ENCODE peak calls at places on chromosomes 1 and 21, in four cellular contexts. One of them, this sample, is unnamed.

GRCh38 chr1:64343105-64343960 is 126.6 kb upstream of the CACHD1 start:
- DNase-seq in breast epithelium: peak; percentile 90
- DNase-seq in CD4-positive, alpha-beta T cell: no peak
- DNase-seq in MM.1S: no peak
- DNase-seq in this sample: no peak

GRCh38 chr1:155978325-155978972 is at the start of gene ARHGEF2:
- DNase-seq in breast epithelium: peak; percentile 68
- DNase-seq in CD4-positive, alpha-beta T cell: peak; percentile 75
- DNase-seq in MM.1S: peak; percentile 94
- DNase-seq in this sample: peak; percentile 79

GRCh38 chr1:218156602-218157001 is 128.5 kb upstream of the RRP15 start:
- DNase-seq in breast epithelium: no peak
- DNase-seq in CD4-positive, alpha-beta T cell: no peak
- DNase-seq in MM.1S: no peak
- DNase-seq in this sample: no peak

GRCh38 chr1:205543351-205544305 is 39.2 kb downstream of the CDK18 start:
- DNase-seq in breast epithelium: peak; percentile 81
- DNase-seq in CD4-positive, alpha-beta T cell: no peak
- DNase-seq in MM.1S: no peak
- DNase-seq in this sample: no peak

GRCh38 chr1:11499825-11500331 is 20.9 kb downstream of the DISP3 start:
- DNase-seq in breast epithelium: peak; percentile 37
- DNase-seq in CD4-positive, alpha-beta T cell: no peak
- DNase-seq in MM.1S: no peak
- DNase-seq in this sample: no peak

GRCh38 chr1:64062941-64063581 is 140.4 kb upstream of the UBE2U start:
- DNase-seq in breast epithelium: no peak
- DNase-seq in CD4-positive, alpha-beta T cell: no peak
- DNase-seq in MM.1S: no peak
- DNase-seq in this sample: no peak

GRCh38 chr1:102942324-102942723 is 166.0 kb downstream of the COL11A1 start:
- DNase-seq in breast epithelium: no peak
- DNase-seq in CD4-positive, alpha-beta T cell: no peak
- DNase-seq in MM.1S: no peak
- DNase-seq in this sample: no peak

GRCh38 chr1:180163044-180163443 is 8.4 kb downstream of the QSOX1 start:
- DNase-seq in breast epithelium: no peak
- DNase-seq in CD4-positive, alpha-beta T cell: no peak
- DNase-seq in MM.1S: no peak
- DNase-seq in this sample: no peak

GRCh38 chr1:241156231-241156965 is 200.6 kb downstream of the RGS7 start:
- DNase-seq in breast epithelium: no peak
- DNase-seq in CD4-positive, alpha-beta T cell: no peak
- DNase-seq in MM.1S: no peak
- DNase-seq in this sample: peak; percentile 74

GRCh38 chr1:2307943-2308342 is 79.8 kb downstream of the SKI start:
- DNase-seq in breast epithelium: no peak
- DNase-seq in CD4-positive, alpha-beta T cell: no peak
- DNase-seq in MM.1S: no peak
- DNase-seq in this sample: no peak

GRCh38 chr1:56584910-56585528 is 5.7 kb upstream of the PLPP3 start:
- DNase-seq in breast epithelium: no peak
- DNase-seq in CD4-positive, alpha-beta T cell: no peak
- DNase-seq in MM.1S: peak; percentile 50
- DNase-seq in this sample: no peak

GRCh38 chr1:9121891-9122409 is 7.0 kb downstream of the GPR157 start:
- DNase-seq in breast epithelium: no peak
- DNase-seq in CD4-positive, alpha-beta T cell: peak; percentile 29
- DNase-seq in MM.1S: no peak
- DNase-seq in this sample: no peak

GRCh38 chr1:36166938-36167910 is 11.3 kb downstream of the MAP7D1 start:
- DNase-seq in breast epithelium: no peak
- DNase-seq in CD4-positive, alpha-beta T cell: no peak
- DNase-seq in MM.1S: no peak
- DNase-seq in this sample: no peak

GRCh38 chr1:39453603-39454002 is 37.8 kb upstream of the BMP8A start:
- DNase-seq in breast epithelium: no peak
- DNase-seq in CD4-positive, alpha-beta T cell: no peak
- DNase-seq in MM.1S: no peak
- DNase-seq in this sample: no peak

GRCh38 chr1:199698222-199698621 is 329.3 kb upstream of the NR5A2 start:
- DNase-seq in breast epithelium: no peak
- DNase-seq in CD4-positive, alpha-beta T cell: no peak
- DNase-seq in MM.1S: no peak
- DNase-seq in this sample: no peak

GRCh38 chr1:98898901-98899300 is 105.8 kb downstream of the PLPPR5 start:
- DNase-seq in breast epithelium: no peak
- DNase-seq in CD4-positive, alpha-beta T cell: no peak
- DNase-seq in MM.1S: peak; percentile 8
- DNase-seq in this sample: no peak

GRCh38 chr1:201264072-201264471 is 19.2 kb upstream of the PKP1 start:
- DNase-seq in breast epithelium: no peak
- DNase-seq in CD4-positive, alpha-beta T cell: no peak
- DNase-seq in MM.1S: no peak
- DNase-seq in this sample: no peak

GRCh38 chr1:59015708-59016107 is 231.9 kb upstream of the JUN start:
- DNase-seq in breast epithelium: no peak
- DNase-seq in CD4-positive, alpha-beta T cell: no peak
- DNase-seq in MM.1S: no peak
- DNase-seq in this sample: no peak

GRCh38 chr1:181139631-181140051 is 51.1 kb downstream of the IER5 start:
- DNase-seq in breast epithelium: no peak
- DNase-seq in CD4-positive, alpha-beta T cell: no peak
- DNase-seq in MM.1S: no peak
- DNase-seq in this sample: no peak

GRCh38 chr1:117096871-117097842 is 24.4 kb downstream of the TRIM45 start:
- DNase-seq in breast epithelium: no peak
- DNase-seq in CD4-positive, alpha-beta T cell: no peak
- DNase-seq in MM.1S: no peak
- DNase-seq in this sample: no peak

GRCh38 chr1:160369087-160369486 is 2.2 kb downstream of the NHLH1 start:
- DNase-seq in breast epithelium: no peak
- DNase-seq in CD4-positive, alpha-beta T cell: no peak
- DNase-seq in MM.1S: no peak
- DNase-seq in this sample: no peak

GRCh38 chr21:18049461-18049860 is 195.2 kb upstream of the CHODL start:
- DNase-seq in breast epithelium: no peak
- DNase-seq in CD4-positive, alpha-beta T cell: no peak
- DNase-seq in MM.1S: no peak
- DNase-seq in this sample: no peak

GRCh38 chr1:214842856-214843255 is 239.7 kb upstream of the KCNK2 start:
- DNase-seq in breast epithelium: no peak
- DNase-seq in CD4-positive, alpha-beta T cell: no peak
- DNase-seq in MM.1S: no peak
- DNase-seq in this sample: no peak

GRCh38 chr1:198088360-198089071 is 68.3 kb upstream of the NEK7 start:
- DNase-seq in breast epithelium: no peak
- DNase-seq in CD4-positive, alpha-beta T cell: no peak
- DNase-seq in MM.1S: peak; percentile 65
- DNase-seq in this sample: no peak

GRCh38 chr1:21293537-21294265 is 3.4 kb upstream of the ECE1 start:
- DNase-seq in breast epithelium: no peak
- DNase-seq in CD4-positive, alpha-beta T cell: peak; percentile 62
- DNase-seq in MM.1S: peak; percentile 85
- DNase-seq in this sample: no peak

GRCh38 chr1:66415326-66415725 is 118.6 kb upstream of the SGIP1 start:
- DNase-seq in breast epithelium: no peak
- DNase-seq in CD4-positive, alpha-beta T cell: no peak
- DNase-seq in MM.1S: no peak
- DNase-seq in this sample: no peak

GRCh38 chr1:154751690-154752089 is 118.4 kb downstream of the KCNN3 start:
- DNase-seq in breast epithelium: no peak
- DNase-seq in CD4-positive, alpha-beta T cell: no peak
- DNase-seq in MM.1S: no peak
- DNase-seq in this sample: no peak
- H3K27ac ChIP-seq in breast epithelium: no peak overlapping the region
- H3K27ac ChIP-seq in CD4-positive, alpha-beta T cell: no peak overlapping the region
- H3K27ac ChIP-seq in MM.1S: no peak overlapping the region
- H3K27ac ChIP-seq in this sample: no peak overlapping the region

DNA sequence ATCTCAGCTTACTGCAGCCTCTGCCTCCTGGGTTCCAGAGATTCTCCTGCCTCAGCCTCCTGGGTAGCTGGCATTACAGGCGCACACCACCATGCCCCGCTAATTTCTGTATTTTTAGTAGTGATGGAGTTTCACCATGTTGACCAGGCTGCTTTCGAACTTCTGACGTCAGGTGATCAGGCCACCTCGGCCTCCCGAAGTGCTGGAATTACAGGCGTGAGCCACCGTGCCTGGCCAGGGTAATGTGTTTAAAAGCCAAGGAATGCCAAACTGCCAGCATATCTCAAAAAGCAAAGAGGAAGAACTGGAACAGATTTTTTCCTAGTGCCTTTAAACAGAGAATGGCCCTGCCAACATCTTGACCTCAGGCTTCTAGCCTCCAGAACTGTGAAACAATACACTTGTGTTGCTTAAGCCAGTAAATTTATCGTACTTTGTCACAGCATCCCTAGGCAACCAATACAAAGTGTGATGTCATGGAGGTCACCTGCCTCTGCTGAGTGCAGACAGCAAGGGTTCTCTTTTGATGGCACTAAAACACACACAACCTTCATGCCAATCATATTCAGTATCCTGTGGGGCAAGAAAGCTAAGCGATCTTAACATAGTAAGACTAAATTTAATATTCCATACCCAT is 858.3 kb upstream of the TMPRSS15 start:
- DNase-seq in breast epithelium: no peak
- DNase-seq in CD4-positive, alpha-beta T cell: no peak
- DNase-seq in MM.1S: no peak
- DNase-seq in this sample: no peak
- H3K9me3 ChIP-seq in breast epithelium: no peaks in the 10 kb centered on the region
- H3K9me3 ChIP-seq in CD4-positive, alpha-beta T cell: peaks cover 9% of the 10 kb centered on the region
- H3K9me3 ChIP-seq in MM.1S: no peaks in the 10 kb centered on the region
- H3K9me3 ChIP-seq in this sample: no peaks in the 10 kb centered on the region

DNA sequence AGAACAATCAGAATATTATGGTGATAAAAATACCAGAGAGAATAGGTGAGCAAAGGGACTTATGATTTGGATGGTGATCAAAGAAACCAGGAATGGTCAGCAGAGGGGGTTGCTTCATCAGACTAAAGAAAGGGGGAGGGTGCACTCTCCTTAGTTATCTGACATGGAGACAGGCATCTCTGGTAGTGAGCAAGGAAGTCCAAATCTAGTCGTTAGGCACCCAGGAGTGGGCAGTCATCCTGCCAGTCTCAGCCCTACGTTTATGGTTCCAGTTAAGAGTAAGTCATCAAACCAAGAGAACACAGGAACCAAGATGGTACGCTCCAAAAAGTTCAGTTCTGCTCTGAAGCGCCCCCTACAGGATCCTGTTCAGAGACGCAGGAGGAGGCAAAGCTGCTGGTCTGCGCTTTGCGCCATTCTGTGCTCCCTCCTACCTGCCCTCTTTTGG is 28.6 kb downstream of the EBNA1BP2 start:
- DNase-seq in breast epithelium: no peak
- DNase-seq in CD4-positive, alpha-beta T cell: no peak
- DNase-seq in MM.1S: no peak
- DNase-seq in this sample: no peak
- TF ChIP-seq CTCF in breast epithelium: no peak
- TF ChIP-seq CTCF in CD4-positive, alpha-beta T cell: no peak
- TF ChIP-seq CTCF in MM.1S: peak; percentile 31
- TF ChIP-seq CTCF in this sample: no peak

GRCh38 chr1:67789551-67789950 is 43.7 kb downstream of the GNG12 start:
- DNase-seq in breast epithelium: no peak
- DNase-seq in CD4-positive, alpha-beta T cell: no peak
- DNase-seq in MM.1S: no peak
- DNase-seq in this sample: no peak
- H3K27ac ChIP-seq in breast epithelium: no peak overlapping the region
- H3K27ac ChIP-seq in CD4-positive, alpha-beta T cell: no peak overlapping the region
- H3K27ac ChIP-seq in MM.1S: no peak overlapping the region
- H3K27ac ChIP-seq in this sample: no peak overlapping the region

This sample was measured in pancreas.